ENCODE peak calls at places on chromosomes 5 and 9, in five cellular contexts. N, R, V, O and J are unnamed samples.

GRCh38 chr9:20479419-20480155 is 142.7 kb downstream of the MLLT3 start:
- DNase-seq in N (no peak), R (no peak), V (no peak), O (no peak), J (no peak)

GRCh38 chr9:91492237-91492636 is 68.6 kb upstream of the NFIL3 start:
- DNase-seq in N (no peak), R (no peak), V (no peak), O (no peak), J (no peak)

GRCh38 chr9:136377351-136378170 is 4.1 kb upstream of the CARD9 start:
- DNase-seq in N (no peak), R (no peak), V (no peak), O (no peak), J (no peak)

GRCh38 chr9:127133739-127134167 is 11.3 kb upstream of the ANGPTL2 start:
- DNase-seq in N (peak), R (peak), V (no peak), O (no peak), J (peak)

GRCh38 chr9:336039-336438 is 121.4 kb downstream of the DOCK8 start:
- DNase-seq in N (no peak), R (peak), V (no peak), O (no peak), J (no peak)

GRCh38 chr9:84271004-84271886 is 69.3 kb downstream of the SLC28A3 start:
- DNase-seq in N (peak), R (peak), V (peak), O (no peak), J (peak)

GRCh38 chr9:97559111-97559514 is 57.6 kb downstream of the TMOD1 start:
- DNase-seq in N (no peak), R (no peak), V (peak), O (no peak), J (no peak)

GRCh38 chr9:93298498-93299417 is 114.8 kb downstream of the WNK2 start:
- DNase-seq in N (no peak), R (no peak), V (peak), O (peak), J (no peak)

GRCh38 chr5:102799017-102799416 is 43.9 kb downstream of the PAM start:
- DNase-seq in N (no peak), R (no peak), V (no peak), O (no peak), J (no peak)

GRCh38 chr5:31385774-31386537 is 145.9 kb downstream of the DROSHA start:
- DNase-seq in N (no peak), R (no peak), V (no peak), O (no peak), J (no peak)

GRCh38 chr5:142011572-142012185 is 1.1 kb downstream of the GNPDA1 start:
- DNase-seq in N (no peak), R (no peak), V (no peak), O (peak), J (no peak)

GRCh38 chr5:142012186-142012785 is 541 bp downstream of the GNPDA1 start:
- DNase-seq in N (no peak), R (peak), V (peak), O (peak), J (peak)

GRCh38 chr5:142014911-142015584 is 2.2 kb upstream of the GNPDA1 start:
- DNase-seq in N (peak), R (no peak), V (no peak), O (no peak), J (no peak)

GRCh38 chr5:142013734-142014495 is 1.1 kb upstream of the GNPDA1 start:
- DNase-seq in N (no peak), R (no peak), V (no peak), O (peak), J (peak)

GRCh38 chr5:142012792-142013388 is at the start of gene GNPDA1:
- DNase-seq in N (peak), R (peak), V (peak), O (peak), J (peak)
- TF ChIP-seq POLR2A in N (peak), R (no peak), V (peak), O (no peak), J (peak)

DNA sequence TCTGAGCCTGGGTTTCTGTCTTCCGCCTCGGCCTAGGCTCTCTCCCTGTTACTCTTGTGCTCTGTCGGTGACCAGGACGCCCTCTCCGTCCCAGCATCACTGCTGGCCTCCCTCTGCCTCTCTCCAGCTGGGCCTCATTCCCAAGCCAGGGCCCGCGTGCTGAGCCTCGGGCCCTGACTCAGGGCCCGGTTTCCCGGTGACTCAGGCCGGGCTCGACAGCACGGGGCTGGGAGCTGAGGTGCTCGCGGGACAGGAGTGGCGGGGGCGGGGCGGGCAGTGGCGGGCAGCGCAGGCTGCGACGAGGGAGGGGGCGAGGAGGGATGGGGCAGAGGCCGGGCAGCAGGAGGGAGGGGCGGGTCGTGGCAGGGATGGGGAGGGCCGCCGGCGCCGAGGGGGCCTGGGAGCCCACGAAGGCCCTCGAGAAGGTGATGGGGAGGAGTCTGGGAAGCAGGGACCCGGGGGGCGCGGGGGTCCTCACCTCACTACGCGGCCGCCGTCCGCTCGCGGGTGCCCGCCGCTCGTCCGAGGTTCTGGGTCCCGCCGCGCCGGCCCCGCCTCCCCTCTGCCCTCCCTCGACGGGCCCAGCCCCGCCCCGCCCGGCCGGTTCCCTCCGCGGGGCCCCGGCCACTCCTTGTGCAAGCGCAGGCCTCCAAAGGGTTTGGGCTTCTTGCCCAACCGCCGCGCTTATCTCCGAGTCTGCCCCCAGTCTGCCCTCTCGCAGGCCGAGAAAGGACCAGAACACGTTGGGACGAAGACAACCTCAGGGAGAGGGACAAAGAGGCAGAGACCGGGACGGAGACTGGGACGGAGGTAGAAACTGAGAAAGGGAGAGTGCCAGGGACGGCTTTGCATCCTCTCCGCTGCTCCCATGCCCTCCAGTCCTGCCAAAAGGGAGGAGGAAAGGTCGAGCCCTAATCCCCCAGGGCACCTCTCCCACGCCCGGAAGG is at the start of gene ARAP3:
- DNase-seq in N (peak), R (peak), V (peak), O (peak), J (peak)
- H3K27ac ChIP-seq in N (peak), R (peak), V (peak), O (peak), J (peak)

DNA sequence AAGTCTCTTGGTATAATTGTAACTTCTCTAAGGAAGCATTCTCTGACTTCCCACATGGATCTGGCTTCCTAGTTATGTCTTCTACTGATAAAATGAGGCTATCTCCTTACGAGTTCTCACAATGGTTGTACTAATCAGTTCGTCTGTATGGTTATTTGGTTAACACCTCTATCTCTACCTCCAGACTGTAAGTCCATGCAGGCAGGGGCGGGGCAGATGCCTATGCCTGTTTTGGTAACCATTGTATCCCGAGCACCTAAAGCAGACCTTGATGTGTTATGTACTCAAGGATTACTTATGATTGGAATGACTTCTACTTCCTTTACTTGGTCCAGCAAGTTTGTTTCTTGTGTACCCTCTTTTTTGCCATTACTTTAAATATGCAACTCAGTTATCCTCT is 125.0 kb upstream of the PITX1 start:
- DNase-seq in N (no peak), R (no peak), V (no peak), O (no peak), J (no peak)
- TF ChIP-seq POLR2AphosphoS5 in N (no peak), R (no peak), V (no peak), O (no peak), J (no peak)

GRCh38 chr5:43000198-43000840 is 39.8 kb downstream of the ANXA2R start:
- DNase-seq in N (peak), R (no peak), V (peak), O (no peak), J (no peak)
- TF ChIP-seq POLR2A in N (no peak), R (no peak), V (no peak), O (no peak), J (no peak)

GRCh38 chr5:11851402-11851801 is 52.8 kb downstream of the CTNND2 start:
- DNase-seq in N (no peak), R (no peak), V (no peak), O (no peak), J (no peak)
- H3K27ac ChIP-seq in N (no peak), R (no peak), V (no peak), O (no peak), J (no peak)